ENCODE peak calls at places on chromosomes 4 and X, in seven cellular contexts. G is AG08395, L is NCI-H1092, R is AG20443, S is neural crest cell, M is hippocampal formation, Q is COR-L47. Y is an unnamed sample.

GRCh38 chrX:56600141-56600540 is 36.7 kb downstream of the UBQLN2 start:
- DNase-seq in L (no peak), Q (no peak), R (no peak), S (no peak), G (no peak), M (no peak), Y (no peak)

GRCh38 chr4:40699648-40700047 is 50.1 kb upstream of the NSUN7 start:
- DNase-seq in L (no peak), G (peak), R (peak), Q (no peak), M (no peak), S (no peak), Y (peak)

GRCh38 chr4:54440394-54441223 is 211.5 kb downstream of the PDGFRA start:
- DNase-seq in M (peak), L (no peak), R (peak), G (peak), Q (peak), S (peak), Y (peak)

GRCh38 chrX:44568196-44568595 is 25.5 kb upstream of the FUNDC1 start:
- DNase-seq in M (no peak), R (peak), G (no peak), S (no peak), Q (no peak), L (no peak), Y (no peak)

GRCh38 chr4:169791527-169792156 is 33.9 kb upstream of the HPF1 start:
- DNase-seq in S (peak), R (peak), G (peak), L (peak), M (peak), Q (peak), Y (peak)

GRCh38 chr4:70838400-70838971 is 1.2 kb downstream of the GRSF1 start:
- DNase-seq in L (no peak), R (peak), S (no peak), M (peak), G (peak), Q (no peak), Y (no peak)

GRCh38 chr4:185305979-185306442 is 89.7 kb downstream of the LRP2BP start:
- DNase-seq in R (peak), S (no peak), G (peak), Q (peak), L (no peak), M (peak), Y (peak)

GRCh38 chr4:17115546-17115945 is 217.1 kb upstream of the LDB2 start:
- DNase-seq in M (no peak), G (no peak), Q (no peak), L (no peak), S (no peak), R (no peak), Y (no peak)

GRCh38 chr4:124713213-124713592 is 671 bp upstream of the ANKRD50 start:
- DNase-seq in M (peak), R (peak), L (peak), Q (peak), G (peak), S (peak), Y (peak)

GRCh38 chr4:153131478-153132069 is 72.7 kb upstream of the TRIM2 start:
- DNase-seq in L (no peak), M (peak), G (peak), Q (no peak), R (peak), S (no peak), Y (no peak)

GRCh38 chr4:150248181-150248580 is 169.9 kb downstream of the DCLK2 start:
- DNase-seq in L (no peak), M (no peak), G (no peak), Q (no peak), S (no peak), R (no peak), Y (no peak)

GRCh38 chr4:38856524-38857337 is at the start of gene TLR6:
- DNase-seq in G (peak), L (peak), S (peak), R (no peak), M (peak), Q (peak), Y (peak)

GRCh38 chr4:33831667-33832066 is 2412.6 kb downstream of the ARAP2 start:
- DNase-seq in G (peak), S (no peak), M (no peak), L (no peak), Q (no peak), R (peak), Y (peak)

GRCh38 chrX:76453737-76454406 is 26.4 kb downstream of the MAGEE1 start:
- DNase-seq in R (no peak), M (no peak), L (no peak), Q (no peak), G (no peak), S (no peak), Y (no peak)

GRCh38 chr4:2941138-2942036 is 21.8 kb downstream of the NOP14 start:
- DNase-seq in L (no peak), M (no peak), Q (no peak), S (no peak), R (no peak), G (no peak), Y (no peak)

GRCh38 chr4:151021637-151022334 is 6.7 kb upstream of the LRBA start:
- DNase-seq in S (no peak), M (no peak), R (no peak), G (no peak), Q (no peak), L (no peak), Y (peak)

GRCh38 chr4:76148142-76148849 is at the start of gene NUP54:
- DNase-seq in M (peak), S (peak), L (peak), Q (peak), G (peak), R (peak), Y (peak)

GRCh38 chrX:41381685-41382084 is 47.7 kb downstream of the DDX3X start:
- DNase-seq in Q (no peak), S (peak), L (no peak), G (peak), R (peak), M (no peak), Y (peak)

GRCh38 chr4:5500165-5500564 is 208.2 kb downstream of the EVC2 start:
- DNase-seq in Q (no peak), M (no peak), G (peak), L (no peak), S (no peak), R (no peak), Y (peak)

GRCh38 chrX:39551748-39552147 is 546.0 kb downstream of the BCOR start:
- DNase-seq in G (no peak), L (no peak), M (no peak), Q (no peak), S (no peak), R (no peak), Y (no peak)

Y was measured in myocyte.